ENCODE peak calls at places on chromosomes 3 and 15, in ten cellular contexts. H is caudate nucleus, C is AG04450, D is mesenchymal stem cell, N is IMR-90, K is psoas muscle, T is upper lobe of left lung, X is ovary, W is tibial nerve, O is tibial artery. M is an unnamed sample.

GRCh38 chr15:69390575-69390974 is 23.6 kb upstream of the KIF23 start:
- DNase-seq in T (no peak), O (no peak), W (no peak), X (no peak), C (no peak), K (no peak), H (no peak), N (peak), D (peak), M (peak)

GRCh38 chr3:194134757-194135515 is 1.0 kb upstream of the HES1 start:
- DNase-seq in W (peak), O (peak), T (peak), H (peak), X (peak), N (peak), C (peak), K (peak), D (peak), M (peak)

GRCh38 chr15:74793135-74794028 is 11.5 kb downstream of the CSK start:
- DNase-seq in D (peak), C (no peak), N (no peak), O (no peak), W (no peak), X (no peak), K (no peak), T (peak), H (no peak), M (no peak)

GRCh38 chr3:70049761-70050160 is 50.2 kb downstream of the SAMMSON start:
- DNase-seq in X (no peak), N (peak), O (no peak), D (peak), T (no peak), C (no peak), W (no peak), H (no peak), K (no peak), M (no peak)

GRCh38 chr3:70737656-70738309 is 425.3 kb upstream of the MDFIC2 start:
- DNase-seq in C (no peak), D (no peak), T (no peak), K (no peak), O (no peak), N (no peak), W (no peak), X (no peak), H (no peak), M (no peak)

GRCh38 chr15:98174286-98174685 is 213.8 kb downstream of the ARRDC4 start:
- DNase-seq in W (no peak), O (no peak), K (no peak), N (no peak), H (no peak), T (no peak), X (no peak), C (no peak), D (no peak), M (no peak)

GRCh38 chr3:155420869-155421486 is 127.5 kb upstream of the STRIT1 start:
- DNase-seq in C (no peak), X (no peak), H (no peak), O (no peak), W (no peak), K (no peak), N (no peak), D (no peak), T (no peak), M (no peak)

GRCh38 chr3:149276621-149277020 is 55.0 kb upstream of the CP start:
- DNase-seq in N (no peak), W (no peak), D (no peak), C (no peak), O (no peak), K (no peak), X (no peak), H (no peak), T (no peak), M (no peak)

GRCh38 chr3:192758654-192759053 is 31.3 kb upstream of the FGF12 start:
- DNase-seq in C (no peak), O (no peak), H (no peak), T (no peak), X (no peak), W (no peak), K (no peak), D (no peak), N (no peak), M (no peak)

GRCh38 chr3:67382551-67382950 is 271.9 kb downstream of the SUCLG2 start:
- DNase-seq in N (peak), O (no peak), X (no peak), W (no peak), T (no peak), C (no peak), H (no peak), D (no peak), K (no peak), M (no peak)

GRCh38 chr3:159583662-159584061 is 405.0 kb upstream of the IL12A start:
- DNase-seq in X (no peak), O (no peak), W (no peak), C (no peak), T (no peak), K (no peak), H (no peak), D (no peak), N (no peak), M (no peak)

GRCh38 chr3:194205675-194206133 is 69.8 kb downstream of the HES1 start:
- DNase-seq in C (no peak), W (no peak), X (no peak), N (no peak), H (no peak), O (no peak), D (no peak), T (peak), K (no peak), M (no peak)

GRCh38 chr15:29611057-29611456 is 211.2 kb downstream of the TJP1 start:
- DNase-seq in C (no peak), N (no peak), H (no peak), W (no peak), O (no peak), X (no peak), D (no peak), K (no peak), T (no peak), M (no peak)

GRCh38 chr15:56367156-56367555 is 1.9 kb downstream of the TEX9 start:
- DNase-seq in H (no peak), K (no peak), W (no peak), O (no peak), T (no peak), N (no peak), D (no peak), X (no peak), C (no peak), M (no peak)

GRCh38 chr3:103048371-103048722 is 613.5 kb downstream of the ZPLD1 start:
- DNase-seq in O (no peak), T (peak), C (no peak), D (peak), X (no peak), W (no peak), H (no peak), K (no peak), N (no peak), M (no peak)

GRCh38 chr15:101266034-101266433 is 11.3 kb downstream of the SELENOS start:
- DNase-seq in K (peak), W (no peak), T (no peak), D (no peak), X (no peak), O (no peak), N (peak), C (no peak), H (no peak), M (no peak)
- H3K27ac ChIP-seq in K (no peak), W (peak), T (peak), D (no peak), X (no peak), O (peak), N (peak), C (peak), H (no peak), M (no peak)

GRCh38 chr3:141370065-141370533 is 1.8 kb downstream of the ZBTB38 start:
- DNase-seq in K (no peak), D (peak), X (peak), O (peak), H (peak), C (no peak), N (peak), T (peak), W (peak), M (peak)
- H3K27ac ChIP-seq in K (peak), D (no peak), X (peak), O (peak), H (peak), C (no peak), N (peak), T (peak), W (peak), M (peak)

GRCh38 chr15:77069521-77070121 is 1.3 kb downstream of the TSPAN3 start:
- DNase-seq in O (no peak), W (no peak), C (no peak), D (peak), H (no peak), T (peak), X (no peak), N (no peak), K (no peak), M (no peak)
- H3K27ac ChIP-seq in O (peak), W (peak), C (no peak), D (no peak), H (no peak), T (peak), X (no peak), N (no peak), K (peak), M (peak)

DNA sequence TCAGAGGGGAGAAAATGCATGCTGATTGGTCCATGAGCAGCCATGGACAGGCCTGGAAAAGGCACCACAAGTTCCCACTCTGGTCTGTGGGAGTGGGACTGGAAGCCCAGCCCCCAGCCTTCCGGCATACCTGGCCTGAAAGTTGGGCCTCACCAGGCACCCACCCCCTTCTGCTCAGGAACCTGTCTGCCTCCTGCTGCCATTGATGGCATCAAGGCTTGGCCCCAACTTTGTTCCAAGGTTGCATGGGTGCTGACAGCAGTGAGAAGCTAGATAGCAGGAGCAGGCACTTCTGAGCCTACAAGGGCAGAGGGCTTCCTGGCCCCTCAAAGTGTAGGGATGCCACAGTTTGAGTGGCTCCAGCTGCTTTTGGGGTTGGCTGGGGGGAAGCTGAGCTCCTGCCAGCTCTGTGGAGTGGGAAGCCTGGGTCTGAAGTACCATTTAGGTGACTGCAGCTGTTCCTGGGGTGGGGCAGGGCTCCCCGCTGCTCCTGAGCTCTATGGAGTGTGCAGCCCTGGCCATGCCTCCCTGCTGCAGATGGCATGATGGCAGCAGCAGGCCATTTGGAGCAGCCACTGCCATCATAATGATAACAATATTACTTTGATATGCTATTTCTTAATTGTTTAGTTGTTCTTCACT is 1054.1 kb upstream of the GBE1 start:
- DNase-seq in N (no peak), O (no peak), T (no peak), K (no peak), W (no peak), C (no peak), X (no peak), D (no peak), H (no peak), M (no peak)
- H3K27ac ChIP-seq in N (no peak), O (peak), T (no peak), K (no peak), W (no peak), C (no peak), X (no peak), D (no peak), H (no peak), M (peak)

DNA sequence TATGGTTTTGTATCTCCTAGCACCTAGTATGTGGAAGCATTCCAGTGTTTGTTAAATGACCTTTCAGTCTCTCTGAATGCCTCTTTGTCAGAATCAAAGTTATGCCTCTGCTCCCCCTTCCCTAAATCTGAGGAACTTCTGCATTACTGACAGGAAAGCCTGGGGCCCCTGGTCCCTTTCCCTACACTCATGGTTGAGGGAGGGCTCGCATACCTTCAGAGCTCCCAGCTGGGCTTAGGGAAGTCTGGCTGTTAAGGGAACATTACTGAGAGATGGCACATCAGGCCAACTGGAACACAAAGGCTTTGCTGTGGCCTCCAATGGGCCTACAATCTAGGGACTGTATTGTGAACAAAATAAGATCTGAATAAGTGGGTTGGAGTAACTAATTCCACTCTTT is 10.3 kb downstream of the PKM start:
- DNase-seq in O (no peak), K (no peak), W (no peak), X (no peak), N (no peak), H (no peak), T (no peak), C (no peak), D (no peak), M (no peak)
- H3K27ac ChIP-seq in O (no peak), K (peak), W (peak), X (no peak), N (peak), H (no peak), T (no peak), C (no peak), D (peak), M (peak)

GRCh38 chr3:122660575-122660974 is 20.1 kb upstream of the PARP14 start:
- DNase-seq in W (no peak), O (no peak), K (no peak), D (no peak), T (peak), H (no peak), N (no peak), C (no peak), X (no peak), M (no peak)
- H3K27ac ChIP-seq in W (no peak), O (no peak), K (no peak), D (no peak), T (no peak), H (no peak), N (no peak), C (no peak), X (no peak), M (no peak)

GRCh38 chr15:62430056-62430455 is 265.0 kb upstream of the C2CD4B start:
- DNase-seq in T (no peak), C (no peak), N (no peak), K (no peak), W (no peak), X (no peak), H (no peak), D (peak), O (no peak), M (no peak)

GRCh38 chr15:62430552-62430951 is 265.5 kb upstream of the C2CD4B start:
- DNase-seq in K (no peak), D (no peak), C (no peak), N (no peak), T (no peak), W (no peak), O (no peak), X (no peak), H (no peak), M (no peak)

GRCh38 chr15:62432702-62433398 is 267.8 kb upstream of the C2CD4B start:
- DNase-seq in W (no peak), K (peak), T (no peak), C (no peak), H (no peak), D (no peak), O (peak), X (no peak), N (no peak), M (no peak)

GRCh38 chr15:62431806-62432205 is 266.7 kb upstream of the C2CD4B start:
- DNase-seq in X (no peak), C (no peak), T (no peak), K (no peak), W (no peak), N (no peak), D (no peak), O (no peak), H (no peak), M (no peak)

DNA sequence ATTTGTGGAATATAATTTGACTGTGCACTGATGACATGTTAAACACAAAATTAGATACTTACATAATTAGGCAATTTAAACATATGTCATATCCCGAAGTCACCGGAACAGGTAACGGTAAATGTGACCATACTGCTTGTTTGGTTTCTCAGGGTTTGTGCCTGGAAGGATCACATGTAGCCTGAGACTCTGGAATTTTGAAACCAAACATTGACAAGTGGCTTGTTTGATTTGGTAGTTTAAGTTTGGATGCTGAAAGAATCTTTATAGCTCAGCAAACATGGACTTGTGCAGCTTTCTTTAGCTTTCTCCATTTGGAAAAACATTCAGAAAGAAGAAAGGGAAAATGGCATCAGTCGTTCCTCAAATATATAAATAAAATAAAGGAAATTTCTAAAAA is 266.3 kb upstream of the C2CD4B start:
- DNase-seq in T (no peak), N (no peak), X (no peak), K (no peak), C (no peak), O (no peak), D (no peak), H (no peak), W (no peak), M (no peak)
- H3K27ac ChIP-seq in T (no peak), N (no peak), X (no peak), K (peak), C (no peak), O (peak), D (no peak), H (no peak), W (no peak), M (no peak)

GRCh38 chr3:15291589-15292541 is 40.5 kb downstream of the SH3BP5 start:
- DNase-seq in C (no peak), H (no peak), N (no peak), D (peak), W (no peak), O (peak), T (peak), X (no peak), K (no peak), M (no peak)
- H3K27ac ChIP-seq in C (no peak), H (no peak), N (no peak), D (no peak), W (peak), O (peak), T (peak), X (peak), K (peak), M (no peak)

GRCh38 chr15:40595219-40595618 is 1.2 kb downstream of the KNL1 start:
- DNase-seq in D (no peak), C (no peak), H (no peak), N (no peak), T (no peak), O (no peak), W (no peak), K (no peak), X (no peak), M (no peak)
- H3K27ac ChIP-seq in D (no peak), C (no peak), H (no peak), N (no peak), T (no peak), O (no peak), W (no peak), K (no peak), X (no peak), M (peak)